ENCODE peak calls at places on chromosome 7, in five cellular contexts. One of them, this sample, is unnamed.

GRCh38 chr7:157644946-157645345 is 308.1 kb downstream of the DNAJB6 start:
- DNase-seq in testis: no peak
- DNase-seq in stomach: no peak
- DNase-seq in ovary: no peak
- DNase-seq in foreskin fibroblast: no peak
- DNase-seq in this sample: no peak

GRCh38 chr7:14403587-14403986 is 414.1 kb upstream of the ETV1 start:
- DNase-seq in testis: no peak
- DNase-seq in ovary: no peak
- DNase-seq in stomach: no peak
- DNase-seq in foreskin fibroblast: no peak
- DNase-seq in this sample: no peak

GRCh38 chr7:122033641-122034040 is 110.4 kb downstream of the AASS start:
- DNase-seq in ovary: no peak
- DNase-seq in stomach: no peak
- DNase-seq in foreskin fibroblast: no peak
- DNase-seq in testis: no peak
- DNase-seq in this sample: no peak

GRCh38 chr7:446289-446935 is 73.2 kb downstream of the PDGFA start:
- DNase-seq in foreskin fibroblast: no peak
- DNase-seq in ovary: no peak
- DNase-seq in stomach: no peak
- DNase-seq in testis: no peak
- DNase-seq in this sample: no peak

GRCh38 chr7:116571037-116571436 is 46.2 kb downstream of the CAV1 start:
- DNase-seq in foreskin fibroblast: peak; percentile 85
- DNase-seq in testis: no peak
- DNase-seq in stomach: no peak
- DNase-seq in ovary: no peak
- DNase-seq in this sample: no peak

GRCh38 chr7:69256634-69257081 is 341.6 kb upstream of the AUTS2 start:
- DNase-seq in stomach: peak; percentile 27
- DNase-seq in ovary: peak; percentile 19
- DNase-seq in testis: peak; percentile 51
- DNase-seq in foreskin fibroblast: no peak
- DNase-seq in this sample: no peak

GRCh38 chr7:25382869-25383268 is 154.6 kb upstream of the NPVF start:
- DNase-seq in stomach: peak; percentile 58
- DNase-seq in ovary: no peak
- DNase-seq in foreskin fibroblast: no peak
- DNase-seq in testis: no peak
- DNase-seq in this sample: no peak

GRCh38 chr7:151088856-151089699 is 2.8 kb downstream of the AGAP3 start:
- DNase-seq in ovary: peak; percentile 69
- DNase-seq in testis: peak; percentile 73
- DNase-seq in foreskin fibroblast: peak; percentile 82
- DNase-seq in stomach: peak; percentile 62
- DNase-seq in this sample: no peak

GRCh38 chr7:102069913-102070629 is 216.6 kb upstream of the SH2B2 start:
- DNase-seq in ovary: no peak
- DNase-seq in stomach: no peak
- DNase-seq in foreskin fibroblast: no peak
- DNase-seq in testis: no peak
- DNase-seq in this sample: no peak

GRCh38 chr7:114070246-114070645 is 151.4 kb upstream of the PPP1R3A start:
- DNase-seq in testis: no peak
- DNase-seq in foreskin fibroblast: peak; percentile 51
- DNase-seq in ovary: no peak
- DNase-seq in stomach: no peak
- DNase-seq in this sample: no peak

GRCh38 chr7:25261545-25262135 is 33.4 kb upstream of the NPVF start:
- DNase-seq in testis: no peak
- DNase-seq in ovary: no peak
- DNase-seq in stomach: no peak
- DNase-seq in foreskin fibroblast: no peak
- DNase-seq in this sample: no peak

GRCh38 chr7:22853674-22854157 is 31.1 kb upstream of the TOMM7 start:
- DNase-seq in foreskin fibroblast: no peak
- DNase-seq in stomach: peak; percentile 26
- DNase-seq in ovary: peak; percentile 53
- DNase-seq in testis: peak; percentile 45
- DNase-seq in this sample: no peak

GRCh38 chr7:2723138-2723850 is 35.3 kb downstream of the AMZ1 start:
- DNase-seq in foreskin fibroblast: no peak
- DNase-seq in ovary: no peak
- DNase-seq in testis: no peak
- DNase-seq in stomach: no peak
- DNase-seq in this sample: no peak

GRCh38 chr7:140229591-140230516 is 53.1 kb upstream of the KDM7A start:
- DNase-seq in foreskin fibroblast: no peak
- DNase-seq in testis: no peak
- DNase-seq in ovary: no peak
- DNase-seq in stomach: peak; percentile 63
- DNase-seq in this sample: no peak

GRCh38 chr7:139034855-139035587 is 821 bp downstream of the ZC3HAV1L start:
- DNase-seq in ovary: peak; percentile 57
- DNase-seq in testis: peak; percentile 49
- DNase-seq in stomach: no peak
- DNase-seq in foreskin fibroblast: peak; percentile 63
- DNase-seq in this sample: no peak

DNA sequence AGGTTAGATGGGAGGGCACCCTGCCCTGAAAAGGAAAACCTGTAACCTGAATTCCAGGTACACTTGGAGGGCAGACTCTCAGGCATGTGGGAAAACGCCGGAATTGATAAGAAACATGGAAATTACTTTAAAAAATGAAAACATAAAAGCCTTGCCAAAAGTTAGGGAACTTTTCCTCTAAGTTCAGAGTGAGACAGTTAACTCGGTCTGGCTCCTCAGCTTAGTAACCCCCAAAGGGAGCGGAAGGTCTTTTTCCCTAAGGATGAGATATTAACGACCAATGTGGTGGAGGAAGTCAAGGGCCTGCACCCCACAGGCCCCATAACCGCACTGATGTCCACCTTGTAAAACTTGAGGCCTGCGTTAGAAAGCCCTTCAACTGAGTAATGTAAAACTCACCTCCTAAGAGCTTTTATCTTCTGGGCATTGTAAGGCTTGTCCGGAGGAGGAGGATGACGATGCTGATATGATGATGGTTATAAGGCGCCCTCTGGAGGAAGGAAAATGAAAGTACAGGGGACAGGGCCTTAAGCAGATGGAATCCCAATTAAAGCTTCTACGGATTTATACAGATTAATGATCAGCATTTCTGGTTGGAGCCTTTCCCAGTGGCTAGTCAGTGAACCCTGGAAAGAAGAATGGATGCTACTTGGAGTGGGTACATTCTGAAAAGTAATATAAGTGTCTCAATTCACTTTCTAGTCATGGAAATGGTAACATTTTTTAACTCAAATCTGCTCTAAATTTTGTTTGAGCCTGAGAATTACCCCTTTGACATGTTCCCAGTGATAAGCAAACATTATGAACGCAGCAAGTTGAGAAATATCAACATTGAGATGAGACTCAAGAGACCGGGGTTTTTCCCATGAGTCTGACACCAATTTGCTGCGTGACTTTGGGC is 696 bp downstream of the COL1A2 start:
- DNase-seq in foreskin fibroblast: peak; percentile 92
- DNase-seq in testis: peak; percentile 83
- DNase-seq in ovary: peak; percentile 80
- DNase-seq in stomach: peak; percentile 28
- DNase-seq in this sample: no peak
- TF ChIP-seq CTCF in foreskin fibroblast: peak; percentile 65
- TF ChIP-seq CTCF in testis: peak; percentile 90
- TF ChIP-seq CTCF in ovary: peak; percentile 75
- TF ChIP-seq CTCF in stomach: peak; percentile 78
- TF ChIP-seq CTCF in this sample: peak; percentile 85

DNA sequence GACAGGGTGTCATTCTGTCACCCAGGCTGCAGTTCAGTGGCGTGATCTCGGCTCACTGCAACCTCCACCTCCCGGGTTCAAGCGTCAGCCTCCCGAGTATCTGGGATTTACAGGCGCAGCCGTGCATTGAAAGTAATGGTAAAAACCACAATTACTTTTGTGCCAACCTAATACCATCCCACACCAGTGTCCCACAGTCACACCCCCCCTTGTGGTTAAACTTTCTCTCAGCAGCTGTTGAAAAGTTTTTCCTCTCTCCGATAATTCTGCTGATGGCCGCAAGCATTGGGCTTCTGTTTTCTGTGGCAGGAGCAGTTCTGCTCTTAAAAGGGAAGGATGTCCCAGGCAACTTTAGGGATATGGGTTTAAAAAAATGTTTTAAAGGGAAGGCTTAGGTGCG is 6.6 kb upstream of the LAT2 start:
- DNase-seq in testis: peak; percentile 53
- DNase-seq in foreskin fibroblast: peak; percentile 80
- DNase-seq in ovary: no peak
- DNase-seq in stomach: peak; percentile 43
- DNase-seq in this sample: no peak
- TF ChIP-seq CTCF in testis: peak; percentile 19
- TF ChIP-seq CTCF in foreskin fibroblast: peak; percentile 60
- TF ChIP-seq CTCF in ovary: no peak
- TF ChIP-seq CTCF in stomach: peak; percentile 64
- TF ChIP-seq CTCF in this sample: no peak

DNA sequence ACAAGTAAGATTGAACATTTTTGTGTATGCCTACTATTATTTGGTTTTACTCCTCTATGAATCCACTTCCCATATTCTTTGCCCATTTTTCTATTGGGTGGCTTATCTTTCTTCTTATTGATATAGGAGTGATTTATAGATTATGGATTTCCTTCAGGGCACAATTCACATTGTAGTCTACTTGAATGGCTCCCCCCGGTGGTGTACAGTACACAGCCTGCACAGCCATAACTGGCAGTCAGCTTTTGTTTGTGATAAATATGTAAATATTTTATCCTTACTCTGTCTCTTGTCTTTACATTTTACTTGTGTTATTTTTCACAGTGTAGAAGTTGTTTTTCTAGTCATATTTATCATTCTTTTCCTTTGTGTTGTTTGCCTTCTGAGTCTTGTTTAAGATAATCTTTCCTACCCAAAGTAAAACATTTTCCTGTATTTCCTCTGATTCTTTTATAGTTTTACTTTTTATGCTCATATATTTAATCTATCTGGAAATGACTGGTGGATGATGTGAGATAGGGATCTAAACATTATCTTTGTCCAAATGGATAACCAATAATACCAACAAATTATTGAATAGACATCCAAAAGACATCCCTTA is 23.9 kb upstream of the CALD1 start:
- DNase-seq in testis: peak; percentile 60
- DNase-seq in ovary: peak; percentile 42
- DNase-seq in foreskin fibroblast: peak; percentile 74
- DNase-seq in stomach: no peak
- DNase-seq in this sample: no peak
- TF ChIP-seq CTCF in testis: peak; percentile 36
- TF ChIP-seq CTCF in ovary: no peak
- TF ChIP-seq CTCF in foreskin fibroblast: peak; percentile 82
- TF ChIP-seq CTCF in stomach: no peak
- TF ChIP-seq CTCF in this sample: peak; percentile 36

DNA sequence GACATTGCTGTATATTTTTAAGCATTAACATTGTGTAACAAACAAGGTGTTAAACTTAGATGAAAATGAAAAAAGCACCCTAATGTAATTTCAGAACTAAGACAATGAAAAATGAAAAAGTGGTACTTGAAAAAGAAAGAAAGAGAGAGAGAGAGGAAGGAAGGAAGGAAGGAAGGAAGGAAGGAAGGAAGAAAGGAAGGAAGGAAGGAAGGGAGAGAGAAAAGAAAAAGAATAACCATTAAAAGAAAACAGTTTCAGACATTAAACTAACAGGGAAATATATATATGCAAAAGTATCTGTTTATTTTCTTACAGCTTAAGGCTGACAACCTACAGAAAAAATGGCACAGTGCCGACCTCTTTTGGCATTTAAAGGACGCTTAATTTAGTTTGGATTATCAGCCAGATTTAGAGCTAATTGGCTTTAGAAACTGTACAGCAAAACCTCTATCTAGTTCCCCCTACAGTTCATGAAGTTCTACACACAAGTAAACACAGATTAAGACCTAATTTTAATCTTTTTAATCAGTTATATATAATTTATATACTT is 13.8 kb downstream of the MTERF1 start:
- DNase-seq in foreskin fibroblast: no peak
- DNase-seq in testis: no peak
- DNase-seq in ovary: no peak
- DNase-seq in stomach: no peak
- DNase-seq in this sample: no peak
- TF ChIP-seq CTCF in foreskin fibroblast: no peak
- TF ChIP-seq CTCF in testis: no peak
- TF ChIP-seq CTCF in ovary: no peak
- TF ChIP-seq CTCF in stomach: no peak
- TF ChIP-seq CTCF in this sample: no peak

GRCh38 chr7:47197508-47197907 is 384.4 kb downstream of the TNS3 start:
- DNase-seq in foreskin fibroblast: no peak
- DNase-seq in testis: no peak
- DNase-seq in ovary: no peak
- DNase-seq in stomach: no peak
- DNase-seq in this sample: no peak

GRCh38 chr7:47198159-47198558 is 383.8 kb downstream of the TNS3 start:
- DNase-seq in testis: no peak
- DNase-seq in ovary: no peak
- DNase-seq in stomach: no peak
- DNase-seq in foreskin fibroblast: peak; percentile 37
- DNase-seq in this sample: no peak

GRCh38 chr7:47194516-47194915 is 387.4 kb downstream of the TNS3 start:
- DNase-seq in testis: no peak
- DNase-seq in foreskin fibroblast: no peak
- DNase-seq in stomach: no peak
- DNase-seq in ovary: no peak
- DNase-seq in this sample: no peak

GRCh38 chr7:47196106-47196630 is 385.7 kb downstream of the TNS3 start:
- DNase-seq in ovary: no peak
- DNase-seq in foreskin fibroblast: no peak
- DNase-seq in testis: no peak
- DNase-seq in stomach: no peak
- DNase-seq in this sample: no peak

GRCh38 chr7:47195641-47196040 is 386.3 kb downstream of the TNS3 start:
- DNase-seq in testis: no peak
- DNase-seq in ovary: no peak
- DNase-seq in stomach: no peak
- DNase-seq in foreskin fibroblast: no peak
- DNase-seq in this sample: no peak
- TF ChIP-seq CTCF in testis: no peak
- TF ChIP-seq CTCF in ovary: no peak
- TF ChIP-seq CTCF in stomach: no peak
- TF ChIP-seq CTCF in foreskin fibroblast: no peak
- TF ChIP-seq CTCF in this sample: no peak

GRCh38 chr7:33757563-33758165 is 147.7 kb upstream of the BMPER start:
- DNase-seq in testis: peak; percentile 80
- DNase-seq in ovary: peak; percentile 62
- DNase-seq in stomach: peak; percentile 55
- DNase-seq in foreskin fibroblast: peak; percentile 78
- DNase-seq in this sample: no peak
- TF ChIP-seq CTCF in testis: peak; percentile 72
- TF ChIP-seq CTCF in ovary: peak; percentile 45
- TF ChIP-seq CTCF in stomach: peak; percentile 73
- TF ChIP-seq CTCF in foreskin fibroblast: peak; percentile 30
- TF ChIP-seq CTCF in this sample: peak; percentile 94

This sample was measured in mesothelial cell of epicardium.